ENCODE peak calls at places on chromosomes 16 and 17, in four cellular contexts. One of them, this sample, is unnamed.

GRCh38 chr17:57379237-57380054 is 123.1 kb downstream of the MSI2 start:
- DNase-seq in fibroblast of mammary gland: no peak
- DNase-seq in stimulated activated CD8-positive, alpha-beta memory T cell treated with anti-CD3 and anti-CD28 coated beads, Interleukin-12 subunit alpha, Interleukin-12 subunit beta, amount 100 ng/mL, for 1 hour: no peak
- DNase-seq in ovary: peak; percentile 46
- DNase-seq in this sample: peak; percentile 40

GRCh38 chr16:86318119-86318518 is 192.2 kb upstream of the FOXF1 start:
- DNase-seq in fibroblast of mammary gland: no peak
- DNase-seq in stimulated activated CD8-positive, alpha-beta memory T cell treated with anti-CD3 and anti-CD28 coated beads, Interleukin-12 subunit alpha, Interleukin-12 subunit beta, amount 100 ng/mL, for 1 hour: no peak
- DNase-seq in ovary: no peak
- DNase-seq in this sample: no peak

GRCh38 chr17:65850486-65850885 is 289.0 kb upstream of the AXIN2 start:
- DNase-seq in fibroblast of mammary gland: peak; percentile 90
- DNase-seq in stimulated activated CD8-positive, alpha-beta memory T cell treated with anti-CD3 and anti-CD28 coated beads, Interleukin-12 subunit alpha, Interleukin-12 subunit beta, amount 100 ng/mL, for 1 hour: no peak
- DNase-seq in ovary: no peak
- DNase-seq in this sample: no peak

GRCh38 chr17:58870747-58871146 is 115.1 kb downstream of the PPM1E start:
- DNase-seq in fibroblast of mammary gland: peak; percentile 1
- DNase-seq in stimulated activated CD8-positive, alpha-beta memory T cell treated with anti-CD3 and anti-CD28 coated beads, Interleukin-12 subunit alpha, Interleukin-12 subunit beta, amount 100 ng/mL, for 1 hour: no peak
- DNase-seq in ovary: no peak
- DNase-seq in this sample: no peak

GRCh38 chr16:11034005-11034404 is 89.6 kb downstream of the CLEC16A start:
- DNase-seq in fibroblast of mammary gland: peak; percentile 99
- DNase-seq in stimulated activated CD8-positive, alpha-beta memory T cell treated with anti-CD3 and anti-CD28 coated beads, Interleukin-12 subunit alpha, Interleukin-12 subunit beta, amount 100 ng/mL, for 1 hour: no peak
- DNase-seq in ovary: no peak
- DNase-seq in this sample: no peak

GRCh38 chr17:40900819-40901356 is 15.8 kb upstream of the KRT20 start:
- DNase-seq in fibroblast of mammary gland: no peak
- DNase-seq in stimulated activated CD8-positive, alpha-beta memory T cell treated with anti-CD3 and anti-CD28 coated beads, Interleukin-12 subunit alpha, Interleukin-12 subunit beta, amount 100 ng/mL, for 1 hour: no peak
- DNase-seq in ovary: no peak
- DNase-seq in this sample: no peak

GRCh38 chr17:28492352-28493310 is 13.5 kb upstream of the FOXN1 start:
- DNase-seq in fibroblast of mammary gland: no peak
- DNase-seq in stimulated activated CD8-positive, alpha-beta memory T cell treated with anti-CD3 and anti-CD28 coated beads, Interleukin-12 subunit alpha, Interleukin-12 subunit beta, amount 100 ng/mL, for 1 hour: no peak
- DNase-seq in ovary: no peak
- DNase-seq in this sample: no peak

GRCh38 chr16:53872248-53873221 is 168.6 kb downstream of the FTO start:
- DNase-seq in fibroblast of mammary gland: peak; percentile 89
- DNase-seq in stimulated activated CD8-positive, alpha-beta memory T cell treated with anti-CD3 and anti-CD28 coated beads, Interleukin-12 subunit alpha, Interleukin-12 subunit beta, amount 100 ng/mL, for 1 hour: no peak
- DNase-seq in ovary: no peak
- DNase-seq in this sample: no peak

GRCh38 chr17:73954981-73955380 is 248.5 kb upstream of the RPL38 start:
- DNase-seq in fibroblast of mammary gland: no peak
- DNase-seq in stimulated activated CD8-positive, alpha-beta memory T cell treated with anti-CD3 and anti-CD28 coated beads, Interleukin-12 subunit alpha, Interleukin-12 subunit beta, amount 100 ng/mL, for 1 hour: no peak
- DNase-seq in ovary: no peak
- DNase-seq in this sample: no peak

GRCh38 chr16:79714440-79714839 is 113.9 kb upstream of the MAF start:
- DNase-seq in fibroblast of mammary gland: no peak
- DNase-seq in stimulated activated CD8-positive, alpha-beta memory T cell treated with anti-CD3 and anti-CD28 coated beads, Interleukin-12 subunit alpha, Interleukin-12 subunit beta, amount 100 ng/mL, for 1 hour: no peak
- DNase-seq in ovary: no peak
- DNase-seq in this sample: no peak

GRCh38 chr17:60947100-60947499 is 269.4 kb downstream of the BCAS3 start:
- DNase-seq in fibroblast of mammary gland: peak; percentile 81
- DNase-seq in stimulated activated CD8-positive, alpha-beta memory T cell treated with anti-CD3 and anti-CD28 coated beads, Interleukin-12 subunit alpha, Interleukin-12 subunit beta, amount 100 ng/mL, for 1 hour: no peak
- DNase-seq in ovary: no peak
- DNase-seq in this sample: no peak

GRCh38 chr17:74760404-74761105 is 12.1 kb downstream of the NHERF1 start:
- DNase-seq in fibroblast of mammary gland: no peak
- DNase-seq in stimulated activated CD8-positive, alpha-beta memory T cell treated with anti-CD3 and anti-CD28 coated beads, Interleukin-12 subunit alpha, Interleukin-12 subunit beta, amount 100 ng/mL, for 1 hour: no peak
- DNase-seq in ovary: no peak
- DNase-seq in this sample: no peak

GRCh38 chr16:11783319-11784047 is 13.6 kb downstream of the ZC3H7A start:
- DNase-seq in fibroblast of mammary gland: no peak
- DNase-seq in stimulated activated CD8-positive, alpha-beta memory T cell treated with anti-CD3 and anti-CD28 coated beads, Interleukin-12 subunit alpha, Interleukin-12 subunit beta, amount 100 ng/mL, for 1 hour: no peak
- DNase-seq in ovary: no peak
- DNase-seq in this sample: no peak

GRCh38 chr17:8105957-8106398 is 12.3 kb downstream of the ALOXE3 start:
- DNase-seq in fibroblast of mammary gland: peak; percentile 56
- DNase-seq in stimulated activated CD8-positive, alpha-beta memory T cell treated with anti-CD3 and anti-CD28 coated beads, Interleukin-12 subunit alpha, Interleukin-12 subunit beta, amount 100 ng/mL, for 1 hour: no peak
- DNase-seq in ovary: no peak
- DNase-seq in this sample: no peak

GRCh38 chr17:82200743-82201497 is 11.7 kb downstream of the CCDC57 start:
- DNase-seq in fibroblast of mammary gland: no peak
- DNase-seq in stimulated activated CD8-positive, alpha-beta memory T cell treated with anti-CD3 and anti-CD28 coated beads, Interleukin-12 subunit alpha, Interleukin-12 subunit beta, amount 100 ng/mL, for 1 hour: no peak
- DNase-seq in ovary: no peak
- DNase-seq in this sample: no peak

GRCh38 chr17:55344514-55344997 is 77.1 kb downstream of the MMD start:
- DNase-seq in fibroblast of mammary gland: no peak
- DNase-seq in stimulated activated CD8-positive, alpha-beta memory T cell treated with anti-CD3 and anti-CD28 coated beads, Interleukin-12 subunit alpha, Interleukin-12 subunit beta, amount 100 ng/mL, for 1 hour: no peak
- DNase-seq in ovary: no peak
- DNase-seq in this sample: no peak

GRCh38 chr16:50160495-50161164 is 7.5 kb downstream of the TENT4B start:
- DNase-seq in fibroblast of mammary gland: peak; percentile 20
- DNase-seq in stimulated activated CD8-positive, alpha-beta memory T cell treated with anti-CD3 and anti-CD28 coated beads, Interleukin-12 subunit alpha, Interleukin-12 subunit beta, amount 100 ng/mL, for 1 hour: no peak
- DNase-seq in ovary: no peak
- DNase-seq in this sample: no peak

GRCh38 chr17:75486951-75487350 is 28.4 kb downstream of the CASKIN2 start:
- DNase-seq in fibroblast of mammary gland: no peak
- DNase-seq in stimulated activated CD8-positive, alpha-beta memory T cell treated with anti-CD3 and anti-CD28 coated beads, Interleukin-12 subunit alpha, Interleukin-12 subunit beta, amount 100 ng/mL, for 1 hour: no peak
- DNase-seq in ovary: no peak
- DNase-seq in this sample: no peak

This sample was measured in heart right ventricle.